ENCODE peak calls at places on chromosomes 3 and 15, in six cellular contexts. O is right cardiac atrium; P is NCI-H345; W is A549; J is activated CD8-positive, alpha-beta T cell treated with anti-CD3 and anti-CD28 coated beads for 36 hours; U is OCI-LY7. K is an unnamed sample.

GRCh38 chr15:42366151-42366550 is 6.8 kb downstream of the CAPN3 start:
- DNase-seq in O (no peak), P (no peak), W (no peak), J (no peak), U (no peak), K (no peak)

GRCh38 chr3:132530624-132531023 is 66.4 kb upstream of the ACKR4 start:
- DNase-seq in O (no peak), P (no peak), W (no peak), J (no peak), U (no peak), K (no peak)

GRCh38 chr15:69897471-69898237 is 200.1 kb downstream of the TLE3 start:
- DNase-seq in O (no peak), P (no peak), W (no peak), J (no peak), U (no peak), K (no peak)

GRCh38 chr15:75718326-75718725 is 5.7 kb upstream of the CSPG4 start:
- DNase-seq in O (peak; percentile 41), P (no peak), W (no peak), J (no peak), U (no peak), K (no peak)

GRCh38 chr3:189082666-189083427 is 88.9 kb upstream of the TPRG1 start:
- DNase-seq in O (peak; percentile 20), P (no peak), W (no peak), J (no peak), U (no peak), K (no peak)

GRCh38 chr3:187909871-187910270 is 164.6 kb upstream of the BCL6 start:
- DNase-seq in O (no peak), P (no peak), W (no peak), J (no peak), U (no peak), K (no peak)

GRCh38 chr15:63367390-63367789 is 14.3 kb downstream of the CA12 start:
- DNase-seq in O (no peak), P (no peak), W (peak; percentile 89), J (no peak), U (no peak), K (no peak)

GRCh38 chr15:62436235-62436634 is 271.1 kb upstream of the C2CD4B start:
- DNase-seq in O (no peak), P (no peak), W (no peak), J (no peak), U (no peak), K (no peak)

GRCh38 chr3:122984650-122985049 is 42.9 kb downstream of the SEMA5B start:
- DNase-seq in O (no peak), P (no peak), W (no peak), J (no peak), U (peak; percentile 16), K (no peak)

GRCh38 chr3:138125548-138126221 is 6.5 kb downstream of the A4GNT start:
- DNase-seq in O (no peak), P (no peak), W (peak; percentile 17), J (no peak), U (no peak), K (no peak)